ENCODE peak calls at places on chromosome 9, in nine cellular contexts. E is mesendoderm, V is ELR, L is ureter, X is IMR-90, M is dermis blood vessel endothelial cell, Z is GM23248, Q is cardiac fibroblast, G is Panc1. K is an unnamed sample.

GRCh38 chr9:130465383-130466096 is 20.8 kb downstream of the ASS1 start:
- DNase-seq in G (no peak), Z (no peak), L (no peak), E (no peak), X (no peak), M (no peak), V (no peak), Q (no peak), K (no peak)

GRCh38 chr9:79902937-79903600 is 331.3 kb downstream of the TLE4 start:
- DNase-seq in Z (no peak), X (no peak), V (no peak), Q (no peak), E (no peak), L (no peak), G (no peak), M (no peak), K (no peak)

GRCh38 chr9:6644346-6645152 is 980 bp downstream of the GLDC start:
- DNase-seq in E (no peak), X (no peak), Z (peak), V (no peak), Q (no peak), G (no peak), L (no peak), M (no peak), K (no peak)

GRCh38 chr9:104575451-104575850 is 6.5 kb downstream of the OR13C8 start:
- DNase-seq in Q (no peak), M (no peak), L (no peak), G (no peak), E (no peak), V (no peak), Z (peak), X (no peak), K (no peak)

GRCh38 chr9:89750117-89750551 is 145.3 kb downstream of the GADD45G start:
- DNase-seq in L (no peak), Z (no peak), M (no peak), X (no peak), V (no peak), Q (no peak), E (peak), G (no peak), K (peak)

GRCh38 chr9:87498046-87498815 is 564 bp downstream of the DAPK1 start:
- DNase-seq in G (no peak), E (peak), Z (peak), X (no peak), V (no peak), Q (peak), L (no peak), M (peak), K (peak)

GRCh38 chr9:92714787-92715487 is 45.0 kb upstream of the IPPK start:
- DNase-seq in V (no peak), Q (no peak), L (no peak), X (no peak), E (no peak), G (no peak), M (no peak), Z (no peak), K (peak)

GRCh38 chr9:137406876-137407589 is 15.9 kb downstream of the EXD3 start:
- DNase-seq in X (peak), V (peak), Q (peak), M (peak), E (peak), L (no peak), Z (peak), G (no peak), K (peak)

GRCh38 chr9:136260521-136260920 is 14.9 kb upstream of the QSOX2 start:
- DNase-seq in E (no peak), L (no peak), G (no peak), Z (no peak), V (no peak), X (no peak), M (no peak), Q (no peak), K (no peak)

K was measured in ovary.